ENCODE peak calls at places on chromosomes 3 and 15, in seven cellular contexts. One of them, this sample, is unnamed.

GRCh38 chr15:98906712-98907083 is 100.9 kb downstream of the PGPEP1L start:
- DNase-seq in transverse colon: no peak
- DNase-seq in ovary: no peak
- DNase-seq in IMR-90: peak; percentile 58
- DNase-seq in body of pancreas: peak; percentile 78
- DNase-seq in psoas muscle: peak; percentile 32
- DNase-seq in pancreas: no peak
- DNase-seq in this sample: no peak

GRCh38 chr15:48447657-48448056 is 116.4 kb downstream of the DUT start:
- DNase-seq in IMR-90: peak; percentile 82
- DNase-seq in psoas muscle: no peak
- DNase-seq in transverse colon: no peak
- DNase-seq in ovary: no peak
- DNase-seq in pancreas: no peak
- DNase-seq in body of pancreas: no peak
- DNase-seq in this sample: no peak

GRCh38 chr15:84747423-84748273 is 744 bp upstream of the ZNF592 start:
- DNase-seq in ovary: peak; percentile 84
- DNase-seq in transverse colon: peak; percentile 78
- DNase-seq in body of pancreas: peak; percentile 82
- DNase-seq in pancreas: peak; percentile 80
- DNase-seq in psoas muscle: peak; percentile 85
- DNase-seq in IMR-90: peak; percentile 60
- DNase-seq in this sample: peak; percentile 72

GRCh38 chr15:98653686-98654085 is 5.3 kb downstream of the IGF1R start:
- DNase-seq in IMR-90: no peak
- DNase-seq in body of pancreas: no peak
- DNase-seq in pancreas: no peak
- DNase-seq in transverse colon: no peak
- DNase-seq in ovary: no peak
- DNase-seq in psoas muscle: no peak
- DNase-seq in this sample: no peak

GRCh38 chr3:153970735-153971347 is 150.3 kb upstream of the ARHGEF26 start:
- DNase-seq in transverse colon: no peak
- DNase-seq in pancreas: no peak
- DNase-seq in psoas muscle: no peak
- DNase-seq in ovary: no peak
- DNase-seq in IMR-90: peak; percentile 34
- DNase-seq in body of pancreas: no peak
- DNase-seq in this sample: no peak

GRCh38 chr3:62103531-62103930 is 269.8 kb downstream of the FEZF2 start:
- DNase-seq in ovary: no peak
- DNase-seq in transverse colon: no peak
- DNase-seq in IMR-90: no peak
- DNase-seq in psoas muscle: no peak
- DNase-seq in body of pancreas: no peak
- DNase-seq in pancreas: no peak
- DNase-seq in this sample: no peak

GRCh38 chr15:33021806-33022389 is 172.6 kb downstream of the FMN1 start:
- DNase-seq in pancreas: no peak
- DNase-seq in transverse colon: no peak
- DNase-seq in body of pancreas: peak; percentile 23
- DNase-seq in ovary: no peak
- DNase-seq in IMR-90: peak; percentile 75
- DNase-seq in psoas muscle: no peak
- DNase-seq in this sample: no peak

GRCh38 chr15:89656116-89656815 is 999 bp upstream of the KIF7 start:
- DNase-seq in IMR-90: peak; percentile 27
- DNase-seq in psoas muscle: no peak
- DNase-seq in ovary: no peak
- DNase-seq in transverse colon: no peak
- DNase-seq in body of pancreas: no peak
- DNase-seq in pancreas: no peak
- DNase-seq in this sample: no peak

GRCh38 chr3:20023663-20024417 is 11.8 kb upstream of the PP2D1 start:
- DNase-seq in IMR-90: no peak
- DNase-seq in pancreas: no peak
- DNase-seq in transverse colon: peak; percentile 26
- DNase-seq in ovary: peak; percentile 50
- DNase-seq in body of pancreas: peak; percentile 25
- DNase-seq in psoas muscle: no peak
- DNase-seq in this sample: no peak

GRCh38 chr3:28286595-28286994 is 45.2 kb downstream of the CMC1 start:
- DNase-seq in IMR-90: peak; percentile 46
- DNase-seq in body of pancreas: no peak
- DNase-seq in pancreas: no peak
- DNase-seq in ovary: no peak
- DNase-seq in transverse colon: no peak
- DNase-seq in psoas muscle: no peak
- DNase-seq in this sample: no peak

GRCh38 chr15:70284438-70285214 is 186.9 kb upstream of the TLE3 start:
- DNase-seq in ovary: no peak
- DNase-seq in transverse colon: no peak
- DNase-seq in pancreas: peak; percentile 84
- DNase-seq in body of pancreas: peak; percentile 90
- DNase-seq in psoas muscle: no peak
- DNase-seq in IMR-90: no peak
- DNase-seq in this sample: no peak

GRCh38 chr3:154316974-154317767 is 7.1 kb downstream of the DHX36 start:
- DNase-seq in psoas muscle: no peak
- DNase-seq in ovary: no peak
- DNase-seq in pancreas: no peak
- DNase-seq in transverse colon: no peak
- DNase-seq in IMR-90: no peak
- DNase-seq in body of pancreas: no peak
- DNase-seq in this sample: no peak

GRCh38 chr15:44706946-44707636 is 4.0 kb downstream of the PATL2 start:
- DNase-seq in pancreas: no peak
- DNase-seq in ovary: no peak
- DNase-seq in body of pancreas: no peak
- DNase-seq in IMR-90: no peak
- DNase-seq in transverse colon: peak; percentile 86
- DNase-seq in psoas muscle: no peak
- DNase-seq in this sample: no peak

GRCh38 chr3:15520185-15520584 is 1.3 kb downstream of the COLQ start:
- DNase-seq in pancreas: no peak
- DNase-seq in psoas muscle: no peak
- DNase-seq in IMR-90: no peak
- DNase-seq in transverse colon: no peak
- DNase-seq in body of pancreas: no peak
- DNase-seq in ovary: no peak
- DNase-seq in this sample: no peak

GRCh38 chr3:143190101-143190500 is 70.5 kb downstream of the CHST2 start:
- DNase-seq in psoas muscle: no peak
- DNase-seq in transverse colon: no peak
- DNase-seq in IMR-90: no peak
- DNase-seq in pancreas: no peak
- DNase-seq in ovary: no peak
- DNase-seq in body of pancreas: no peak
- DNase-seq in this sample: no peak

GRCh38 chr3:11734-12133 is 184.8 kb upstream of the CHL1 start:
- DNase-seq in psoas muscle: no peak
- DNase-seq in IMR-90: no peak
- DNase-seq in body of pancreas: no peak
- DNase-seq in ovary: peak; percentile 53
- DNase-seq in transverse colon: no peak
- DNase-seq in pancreas: no peak
- DNase-seq in this sample: no peak

GRCh38 chr3:42829083-42829627 is 19.9 kb downstream of the ACKR2 start:
- DNase-seq in body of pancreas: no peak
- DNase-seq in psoas muscle: no peak
- DNase-seq in IMR-90: no peak
- DNase-seq in ovary: no peak
- DNase-seq in transverse colon: peak; percentile 74
- DNase-seq in pancreas: no peak
- DNase-seq in this sample: no peak

GRCh38 chr15:98548172-98548971 is 100.0 kb upstream of the IGF1R start:
- DNase-seq in psoas muscle: peak; percentile 74
- DNase-seq in pancreas: peak; percentile 82
- DNase-seq in body of pancreas: peak; percentile 69
- DNase-seq in ovary: peak; percentile 83
- DNase-seq in IMR-90: peak; percentile 73
- DNase-seq in transverse colon: peak; percentile 56
- DNase-seq in this sample: no peak

GRCh38 chr3:196499061-196499460 is 4.5 kb downstream of the RNF168 start:
- DNase-seq in IMR-90: peak; percentile 32
- DNase-seq in body of pancreas: no peak
- DNase-seq in transverse colon: no peak
- DNase-seq in ovary: no peak
- DNase-seq in psoas muscle: no peak
- DNase-seq in pancreas: no peak
- DNase-seq in this sample: no peak

GRCh38 chr3:14587733-14588360 is 47.7 kb upstream of the GRIP2 start:
- DNase-seq in transverse colon: no peak
- DNase-seq in body of pancreas: no peak
- DNase-seq in psoas muscle: no peak
- DNase-seq in IMR-90: peak; percentile 58
- DNase-seq in ovary: no peak
- DNase-seq in pancreas: no peak
- DNase-seq in this sample: no peak

GRCh38 chr15:88337993-88338392 is 81.5 kb upstream of the NTRK3 start:
- DNase-seq in transverse colon: no peak
- DNase-seq in ovary: no peak
- DNase-seq in IMR-90: no peak
- DNase-seq in body of pancreas: no peak
- DNase-seq in pancreas: no peak
- DNase-seq in psoas muscle: no peak
- DNase-seq in this sample: no peak

GRCh38 chr15:74421302-74422245 is 12.2 kb downstream of the SEMA7A start:
- DNase-seq in IMR-90: no peak
- DNase-seq in pancreas: no peak
- DNase-seq in body of pancreas: no peak
- DNase-seq in psoas muscle: no peak
- DNase-seq in ovary: no peak
- DNase-seq in transverse colon: no peak
- DNase-seq in this sample: no peak

GRCh38 chr15:77889009-77889806 is 188.3 kb downstream of the TBC1D2B start:
- DNase-seq in transverse colon: no peak
- DNase-seq in ovary: no peak
- DNase-seq in pancreas: no peak
- DNase-seq in psoas muscle: peak; percentile 5
- DNase-seq in IMR-90: no peak
- DNase-seq in body of pancreas: no peak
- DNase-seq in this sample: no peak

GRCh38 chr15:52858388-52859176 is 68.4 kb upstream of the ONECUT1 start:
- DNase-seq in transverse colon: no peak
- DNase-seq in psoas muscle: no peak
- DNase-seq in body of pancreas: no peak
- DNase-seq in ovary: no peak
- DNase-seq in pancreas: no peak
- DNase-seq in IMR-90: no peak
- DNase-seq in this sample: no peak

GRCh38 chr15:31179683-31180082 is 78.2 kb upstream of the TRPM1 start:
- DNase-seq in transverse colon: no peak
- DNase-seq in pancreas: no peak
- DNase-seq in psoas muscle: no peak
- DNase-seq in ovary: no peak
- DNase-seq in IMR-90: no peak
- DNase-seq in body of pancreas: no peak
- DNase-seq in this sample: no peak

GRCh38 chr3:134590766-134591165 is 60.1 kb downstream of the KY start:
- DNase-seq in IMR-90: no peak
- DNase-seq in body of pancreas: no peak
- DNase-seq in transverse colon: no peak
- DNase-seq in pancreas: no peak
- DNase-seq in ovary: no peak
- DNase-seq in psoas muscle: no peak
- DNase-seq in this sample: no peak
- H3K4me1 ChIP-seq in IMR-90: no peaks in the 10 kb centered on the region
- H3K4me1 ChIP-seq in body of pancreas: no peaks in the 10 kb centered on the region
- H3K4me1 ChIP-seq in transverse colon: no peaks in the 10 kb centered on the region
- H3K4me1 ChIP-seq in pancreas: no peaks in the 10 kb centered on the region
- H3K4me1 ChIP-seq in ovary: no peaks in the 10 kb centered on the region
- H3K4me1 ChIP-seq in psoas muscle: no peaks in the 10 kb centered on the region
- H3K4me1 ChIP-seq in this sample: no peaks in the 10 kb centered on the region

GRCh38 chr3:119388577-119388976 is 74.8 kb downstream of the TMEM39A start:
- DNase-seq in psoas muscle: no peak
- DNase-seq in ovary: no peak
- DNase-seq in IMR-90: no peak
- DNase-seq in pancreas: no peak
- DNase-seq in body of pancreas: no peak
- DNase-seq in transverse colon: no peak
- DNase-seq in this sample: no peak
- H3K36me3 ChIP-seq in psoas muscle: peaks cover 2% of the 10 kb centered on the region
- H3K36me3 ChIP-seq in ovary: no peaks in the 10 kb centered on the region
- H3K36me3 ChIP-seq in IMR-90: peaks cover 33% of the 10 kb centered on the region
- H3K36me3 ChIP-seq in pancreas: no peaks in the 10 kb centered on the region
- H3K36me3 ChIP-seq in body of pancreas: no peaks in the 10 kb centered on the region
- H3K36me3 ChIP-seq in transverse colon: no peaks in the 10 kb centered on the region
- H3K36me3 ChIP-seq in this sample: no peaks in the 10 kb centered on the region

DNA sequence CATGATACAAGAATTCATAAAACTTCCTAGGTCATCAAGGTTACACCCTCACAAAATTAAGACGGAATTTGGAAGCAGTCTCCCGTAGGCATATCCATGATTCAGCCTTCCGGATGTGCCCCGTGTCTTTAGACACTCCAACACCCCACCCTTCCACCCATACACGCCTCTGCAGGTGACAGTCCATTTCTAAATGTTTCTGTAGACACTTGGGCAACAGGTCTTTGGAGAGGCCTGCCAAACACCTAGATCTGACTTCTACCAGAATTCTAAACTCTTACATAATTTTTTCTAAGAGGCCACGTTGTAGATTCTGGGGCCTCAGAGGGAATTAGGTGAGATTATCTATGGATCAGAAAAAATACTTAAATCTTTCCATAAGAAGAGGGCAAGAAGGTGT is 49.9 kb downstream of the LDHAL6B start:
- DNase-seq in psoas muscle: no peak
- DNase-seq in ovary: no peak
- DNase-seq in body of pancreas: no peak
- DNase-seq in pancreas: no peak
- DNase-seq in transverse colon: peak; percentile 45
- DNase-seq in IMR-90: no peak
- DNase-seq in this sample: no peak
- H3K4me1 ChIP-seq in psoas muscle: no peaks in the 10 kb centered on the region
- H3K4me1 ChIP-seq in ovary: no peaks in the 10 kb centered on the region
- H3K4me1 ChIP-seq in body of pancreas: peaks cover 8% of the 10 kb centered on the region
- H3K4me1 ChIP-seq in pancreas: no peaks in the 10 kb centered on the region
- H3K4me1 ChIP-seq in transverse colon: peaks cover 18% of the 10 kb centered on the region
- H3K4me1 ChIP-seq in IMR-90: no peaks in the 10 kb centered on the region
- H3K4me1 ChIP-seq in this sample: no peaks in the 10 kb centered on the region

GRCh38 chr3:50119786-50120185 is 31.1 kb downstream of the RBM5 start:
- DNase-seq in body of pancreas: no peak
- DNase-seq in ovary: peak; percentile 31
- DNase-seq in psoas muscle: no peak
- DNase-seq in IMR-90: no peak
- DNase-seq in pancreas: no peak
- DNase-seq in transverse colon: no peak
- DNase-seq in this sample: no peak

GRCh38 chr3:50121416-50122032 is 32.8 kb downstream of the RBM5 start:
- DNase-seq in ovary: peak; percentile 85
- DNase-seq in body of pancreas: peak; percentile 79
- DNase-seq in IMR-90: peak; percentile 79
- DNase-seq in transverse colon: peak; percentile 81
- DNase-seq in pancreas: peak; percentile 59
- DNase-seq in psoas muscle: peak; percentile 72
- DNase-seq in this sample: peak; percentile 53

GRCh38 chr3:50118237-50118636 is 29.5 kb downstream of the RBM5 start:
- DNase-seq in ovary: no peak
- DNase-seq in transverse colon: no peak
- DNase-seq in body of pancreas: no peak
- DNase-seq in psoas muscle: no peak
- DNase-seq in IMR-90: no peak
- DNase-seq in pancreas: no peak
- DNase-seq in this sample: no peak

GRCh38 chr3:50120364-50121095 is 31.8 kb downstream of the RBM5 start:
- DNase-seq in pancreas: no peak
- DNase-seq in ovary: peak; percentile 34
- DNase-seq in psoas muscle: no peak
- DNase-seq in body of pancreas: no peak
- DNase-seq in transverse colon: no peak
- DNase-seq in IMR-90: no peak
- DNase-seq in this sample: no peak

GRCh38 chr3:50117120-50117519 is 28.4 kb downstream of the RBM5 start:
- DNase-seq in psoas muscle: no peak
- DNase-seq in ovary: no peak
- DNase-seq in IMR-90: no peak
- DNase-seq in transverse colon: no peak
- DNase-seq in body of pancreas: no peak
- DNase-seq in pancreas: no peak
- DNase-seq in this sample: no peak
- H3K36me3 ChIP-seq in psoas muscle: peaks cover 25% of the 10 kb centered on the region
- H3K36me3 ChIP-seq in ovary: no peaks in the 10 kb centered on the region
- H3K36me3 ChIP-seq in IMR-90: peaks cover 74% of the 10 kb centered on the region
- H3K36me3 ChIP-seq in transverse colon: no peaks in the 10 kb centered on the region
- H3K36me3 ChIP-seq in body of pancreas: peaks cover 63% of the 10 kb centered on the region
- H3K36me3 ChIP-seq in pancreas: peaks cover 6% of the 10 kb centered on the region
- H3K36me3 ChIP-seq in this sample: peaks cover 69% of the 10 kb centered on the region